ENCODE peak calls at places on chromosomes 2 and 18, in five cellular contexts. One of them, this sample, is unnamed.

GRCh38 chr18:38940863-38941531 is 1375.4 kb upstream of the CELF4 start:
- DNase-seq in heart left ventricle: no peak
- DNase-seq in esophagus squamous epithelium: no peak
- DNase-seq in IMR-90: peak; percentile 53
- DNase-seq in stomach: no peak
- DNase-seq in this sample: no peak

GRCh38 chr2:206361407-206362045 is 81.8 kb upstream of the ADAM23 start:
- DNase-seq in heart left ventricle: no peak
- DNase-seq in esophagus squamous epithelium: no peak
- DNase-seq in IMR-90: no peak
- DNase-seq in stomach: no peak
- DNase-seq in this sample: no peak

GRCh38 chr2:195595825-195596224 is 61.2 kb upstream of the SLC39A10 start:
- DNase-seq in heart left ventricle: no peak
- DNase-seq in esophagus squamous epithelium: no peak
- DNase-seq in IMR-90: no peak
- DNase-seq in stomach: no peak
- DNase-seq in this sample: no peak

GRCh38 chr2:36246320-36246990 is 109.1 kb upstream of the CRIM1 start:
- DNase-seq in heart left ventricle: no peak
- DNase-seq in esophagus squamous epithelium: no peak
- DNase-seq in IMR-90: no peak
- DNase-seq in stomach: no peak
- DNase-seq in this sample: no peak

GRCh38 chr18:10497350-10497749 is 28.5 kb upstream of the NAPG start:
- DNase-seq in heart left ventricle: no peak
- DNase-seq in esophagus squamous epithelium: no peak
- DNase-seq in IMR-90: no peak
- DNase-seq in stomach: no peak
- DNase-seq in this sample: no peak

GRCh38 chr18:10760986-10761385 is 235.2 kb downstream of the NAPG start:
- DNase-seq in heart left ventricle: no peak
- DNase-seq in esophagus squamous epithelium: no peak
- DNase-seq in IMR-90: no peak
- DNase-seq in stomach: no peak
- DNase-seq in this sample: no peak

GRCh38 chr18:58314284-58314683 is 270.3 kb downstream of the NEDD4L start:
- DNase-seq in heart left ventricle: peak; percentile 44
- DNase-seq in esophagus squamous epithelium: no peak
- DNase-seq in IMR-90: peak; percentile 95
- DNase-seq in stomach: peak; percentile 43
- DNase-seq in this sample: no peak

GRCh38 chr2:60313470-60314172 is 239.8 kb downstream of the BCL11A start:
- DNase-seq in heart left ventricle: no peak
- DNase-seq in esophagus squamous epithelium: no peak
- DNase-seq in IMR-90: no peak
- DNase-seq in stomach: no peak
- DNase-seq in this sample: no peak

GRCh38 chr2:33511141-33511540 is 34.7 kb downstream of the RASGRP3 start:
- DNase-seq in heart left ventricle: no peak
- DNase-seq in esophagus squamous epithelium: no peak
- DNase-seq in IMR-90: peak; percentile 88
- DNase-seq in stomach: no peak
- DNase-seq in this sample: no peak

GRCh38 chr18:53771664-53772063 is 452.8 kb downstream of the MBD2 start:
- DNase-seq in heart left ventricle: no peak
- DNase-seq in esophagus squamous epithelium: no peak
- DNase-seq in IMR-90: no peak
- DNase-seq in stomach: no peak
- DNase-seq in this sample: no peak

GRCh38 chr2:18483896-18484295 is 76.6 kb downstream of the RDH14 start:
- DNase-seq in heart left ventricle: no peak
- DNase-seq in esophagus squamous epithelium: no peak
- DNase-seq in IMR-90: peak; percentile 34
- DNase-seq in stomach: no peak
- DNase-seq in this sample: no peak

GRCh38 chr2:96797066-96797625 is 18.9 kb upstream of the CNNM3 start:
- DNase-seq in heart left ventricle: no peak
- DNase-seq in esophagus squamous epithelium: no peak
- DNase-seq in IMR-90: no peak
- DNase-seq in stomach: no peak
- DNase-seq in this sample: no peak

GRCh38 chr18:48031011-48031480 is 100.6 kb upstream of the SMAD2 start:
- DNase-seq in heart left ventricle: peak; percentile 60
- DNase-seq in esophagus squamous epithelium: no peak
- DNase-seq in IMR-90: peak; percentile 34
- DNase-seq in stomach: peak; percentile 67
- DNase-seq in this sample: no peak

GRCh38 chr2:238313991-238314350 is 6.3 kb upstream of the TRAF3IP1 start:
- DNase-seq in heart left ventricle: no peak
- DNase-seq in esophagus squamous epithelium: no peak
- DNase-seq in IMR-90: no peak
- DNase-seq in stomach: no peak
- DNase-seq in this sample: no peak

GRCh38 chr2:232776435-232776834 is at the start of gene KCNJ13:
- DNase-seq in heart left ventricle: no peak
- DNase-seq in esophagus squamous epithelium: no peak
- DNase-seq in IMR-90: peak; percentile 15
- DNase-seq in stomach: no peak
- DNase-seq in this sample: no peak

GRCh38 chr2:176338395-176338794 is 69.2 kb downstream of the MTX2 start:
- DNase-seq in heart left ventricle: no peak
- DNase-seq in esophagus squamous epithelium: no peak
- DNase-seq in IMR-90: no peak
- DNase-seq in stomach: no peak
- DNase-seq in this sample: no peak

GRCh38 chr2:38505779-38506178 is 96.9 kb downstream of the HNRNPLL start:
- DNase-seq in heart left ventricle: no peak
- DNase-seq in esophagus squamous epithelium: no peak
- DNase-seq in IMR-90: peak; percentile 87
- DNase-seq in stomach: no peak
- DNase-seq in this sample: no peak

GRCh38 chr2:24886114-24886501 is 33.9 kb downstream of the ADCY3 start:
- DNase-seq in heart left ventricle: no peak
- DNase-seq in esophagus squamous epithelium: no peak
- DNase-seq in IMR-90: no peak
- DNase-seq in stomach: no peak
- DNase-seq in this sample: no peak

GRCh38 chr2:142445023-142445422 is 314.2 kb upstream of the LRP1B start:
- DNase-seq in heart left ventricle: no peak
- DNase-seq in esophagus squamous epithelium: no peak
- DNase-seq in IMR-90: no peak
- DNase-seq in stomach: no peak
- DNase-seq in this sample: no peak

GRCh38 chr2:113169002-113169530 is 4.7 kb upstream of the PSD4 start:
- DNase-seq in heart left ventricle: no peak
- DNase-seq in esophagus squamous epithelium: no peak
- DNase-seq in IMR-90: no peak
- DNase-seq in stomach: no peak
- DNase-seq in this sample: no peak

DNA sequence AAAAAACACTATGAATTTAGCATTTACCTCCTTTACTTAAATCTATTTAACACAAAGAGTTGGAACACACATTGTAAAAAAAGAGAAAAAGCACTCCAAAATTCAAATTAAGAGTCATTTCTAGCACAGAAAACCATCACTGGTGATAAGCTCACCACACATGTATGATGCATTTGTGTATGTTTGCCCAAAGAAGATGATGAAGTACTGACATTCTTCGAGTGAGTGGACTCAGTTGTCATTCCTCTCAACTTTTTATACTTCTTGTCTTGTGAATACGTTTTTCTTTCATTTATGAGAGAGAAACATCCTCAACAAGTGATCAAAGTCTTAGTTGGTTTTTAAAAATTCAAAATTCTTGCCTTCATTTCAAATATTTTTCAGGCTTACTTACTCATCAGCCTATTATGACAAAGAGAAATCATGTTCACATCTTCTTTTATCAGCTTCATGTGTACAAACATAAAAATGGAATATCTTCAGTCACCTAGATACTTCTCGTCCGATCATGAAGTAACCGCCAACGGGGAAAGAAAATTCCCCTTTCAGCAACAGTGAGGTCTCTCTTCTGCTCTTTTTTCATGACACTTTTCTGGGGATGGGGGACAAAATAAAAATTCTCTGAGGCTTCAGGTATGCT is 1.5 kb downstream of the DSEL start:
- DNase-seq in heart left ventricle: no peak
- DNase-seq in esophagus squamous epithelium: no peak
- DNase-seq in IMR-90: peak; percentile 48
- DNase-seq in stomach: no peak
- DNase-seq in this sample: no peak
- H3K27ac ChIP-seq in heart left ventricle: no peak overlapping the region
- H3K27ac ChIP-seq in esophagus squamous epithelium: no peak overlapping the region
- H3K27ac ChIP-seq in IMR-90: peak overlapping the region; percentile 45
- H3K27ac ChIP-seq in stomach: no peak overlapping the region
- H3K27ac ChIP-seq in this sample: peak overlapping the region; percentile 93

DNA sequence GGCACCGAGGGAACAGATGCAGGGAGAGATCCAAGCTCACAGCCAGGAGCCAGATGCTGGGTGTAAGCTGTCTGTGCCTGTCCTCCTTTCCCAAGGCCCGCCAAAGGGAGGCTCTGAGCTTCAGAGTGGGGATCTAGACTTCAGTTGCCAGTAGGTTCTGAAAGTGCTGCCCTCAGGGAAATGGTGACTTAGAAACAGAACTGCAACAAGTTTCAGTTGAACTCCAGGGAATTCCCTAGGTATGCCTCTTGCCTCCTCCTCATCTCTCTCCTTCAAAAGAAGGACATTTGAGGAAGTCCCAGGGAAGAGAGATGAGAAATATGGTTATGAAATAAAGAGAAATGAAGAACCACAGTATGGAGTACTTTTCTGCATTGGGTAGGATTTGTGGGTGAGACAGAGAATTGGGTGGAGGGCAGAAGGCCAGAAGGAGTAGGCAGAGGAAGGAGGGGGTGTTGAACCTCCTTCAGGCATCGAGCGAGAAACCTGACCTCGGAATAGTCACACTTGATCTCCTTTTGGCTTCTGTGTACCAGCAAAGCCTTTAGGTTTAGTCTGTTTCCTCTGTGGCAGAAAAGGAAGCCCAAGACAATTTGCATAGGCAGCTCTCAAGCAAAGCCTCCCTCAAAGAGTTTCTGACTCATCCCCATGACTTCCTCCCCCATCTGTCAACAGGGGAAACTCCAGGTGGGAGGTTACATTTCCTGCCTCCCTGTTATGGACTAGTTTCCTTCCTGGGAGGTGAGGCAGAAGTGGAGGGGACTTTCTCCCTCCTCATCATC is 45.7 kb downstream of the QPCT start:
- DNase-seq in heart left ventricle: peak; percentile 30
- DNase-seq in esophagus squamous epithelium: no peak
- DNase-seq in IMR-90: peak; percentile 96
- DNase-seq in stomach: no peak
- DNase-seq in this sample: no peak
- TF ChIP-seq CTCF in heart left ventricle: no peak
- TF ChIP-seq CTCF in esophagus squamous epithelium: no peak
- TF ChIP-seq CTCF in IMR-90: no peak
- TF ChIP-seq CTCF in stomach: no peak
- TF ChIP-seq CTCF in this sample: no peak

GRCh38 chr2:106882658-106883057 is 3.3 kb downstream of the ST6GAL2 start:
- DNase-seq in heart left ventricle: no peak
- DNase-seq in esophagus squamous epithelium: no peak
- DNase-seq in IMR-90: no peak
- DNase-seq in stomach: no peak
- DNase-seq in this sample: no peak

GRCh38 chr2:106885981-106886915 is at the start of gene ST6GAL2:
- DNase-seq in heart left ventricle: no peak
- DNase-seq in esophagus squamous epithelium: no peak
- DNase-seq in IMR-90: no peak
- DNase-seq in stomach: no peak
- DNase-seq in this sample: peak; percentile 80

GRCh38 chr2:106890611-106891010 is 4.6 kb upstream of the ST6GAL2 start:
- DNase-seq in heart left ventricle: no peak
- DNase-seq in esophagus squamous epithelium: no peak
- DNase-seq in IMR-90: no peak
- DNase-seq in stomach: no peak
- DNase-seq in this sample: no peak

GRCh38 chr2:106886916-106887758 is 1.2 kb upstream of the ST6GAL2 start:
- DNase-seq in heart left ventricle: peak; percentile 19
- DNase-seq in esophagus squamous epithelium: no peak
- DNase-seq in IMR-90: no peak
- DNase-seq in stomach: peak; percentile 68
- DNase-seq in this sample: peak; percentile 78

DNA sequence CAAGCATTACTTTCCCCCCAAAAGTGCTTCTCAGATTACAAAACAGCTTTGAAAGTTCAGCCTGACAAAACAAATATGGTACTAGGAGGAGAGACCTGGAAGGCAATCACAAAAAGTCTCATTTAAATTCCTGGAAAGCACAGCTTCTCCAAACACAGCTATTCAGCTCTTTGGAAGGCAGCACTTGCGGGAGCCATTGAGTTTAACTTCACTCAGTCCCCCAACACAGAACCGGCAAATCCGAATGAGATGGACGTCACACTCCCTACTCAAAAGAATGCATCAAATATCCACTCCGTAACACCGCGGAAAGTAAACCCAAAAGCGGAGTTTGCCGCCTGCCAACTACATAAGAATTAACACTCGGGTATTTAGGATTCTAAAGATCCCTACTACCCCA is 641 bp downstream of the ST6GAL2 start:
- DNase-seq in heart left ventricle: no peak
- DNase-seq in esophagus squamous epithelium: no peak
- DNase-seq in IMR-90: no peak
- DNase-seq in stomach: no peak
- DNase-seq in this sample: no peak
- H3K4me3 ChIP-seq in heart left ventricle: peak overlapping the region; percentile 63
- H3K4me3 ChIP-seq in esophagus squamous epithelium: peak overlapping the region; percentile 66
- H3K4me3 ChIP-seq in IMR-90: no peak overlapping the region
- H3K4me3 ChIP-seq in stomach: peak overlapping the region; percentile 69
- H3K4me3 ChIP-seq in this sample: peak overlapping the region; percentile 95

GRCh38 chr2:121722479-121722878 is 14.2 kb downstream of the NIFK start:
- DNase-seq in heart left ventricle: no peak
- DNase-seq in esophagus squamous epithelium: no peak
- DNase-seq in IMR-90: peak; percentile 87
- DNase-seq in stomach: no peak
- DNase-seq in this sample: no peak

GRCh38 chr2:121723316-121723715 is 13.4 kb downstream of the NIFK start:
- DNase-seq in heart left ventricle: no peak
- DNase-seq in esophagus squamous epithelium: no peak
- DNase-seq in IMR-90: no peak
- DNase-seq in stomach: no peak
- DNase-seq in this sample: no peak

GRCh38 chr2:121717529-121717928 is 19.1 kb downstream of the NIFK start:
- DNase-seq in heart left ventricle: no peak
- DNase-seq in esophagus squamous epithelium: no peak
- DNase-seq in IMR-90: no peak
- DNase-seq in stomach: no peak
- DNase-seq in this sample: no peak

GRCh38 chr2:121727332-121727731 is 9.3 kb downstream of the NIFK start:
- DNase-seq in heart left ventricle: no peak
- DNase-seq in esophagus squamous epithelium: no peak
- DNase-seq in IMR-90: no peak
- DNase-seq in stomach: no peak
- DNase-seq in this sample: no peak

DNA sequence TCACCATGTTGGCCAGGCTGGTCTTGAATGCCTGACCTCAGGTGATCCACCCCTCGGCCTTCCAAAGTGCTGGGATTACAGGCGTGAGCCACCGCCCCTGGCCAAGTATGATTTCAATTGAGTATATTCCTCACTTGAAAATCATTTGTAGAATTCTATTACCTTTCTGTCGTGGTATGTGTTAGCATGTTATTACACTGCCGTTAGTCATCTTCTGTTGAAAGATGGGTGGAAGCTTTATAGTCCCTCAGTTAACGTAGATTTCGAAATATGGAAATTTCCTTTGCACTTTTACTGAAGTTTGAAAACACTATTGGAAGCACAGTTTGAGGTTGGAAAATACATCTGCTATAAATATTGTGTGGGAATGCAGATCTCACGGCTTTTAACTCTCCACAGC is 14.7 kb downstream of the NIFK start:
- DNase-seq in heart left ventricle: no peak
- DNase-seq in esophagus squamous epithelium: no peak
- DNase-seq in IMR-90: peak; percentile 92
- DNase-seq in stomach: no peak
- DNase-seq in this sample: no peak
- H3K27ac ChIP-seq in heart left ventricle: no peak overlapping the region
- H3K27ac ChIP-seq in esophagus squamous epithelium: no peak overlapping the region
- H3K27ac ChIP-seq in IMR-90: peak overlapping the region; percentile 20
- H3K27ac ChIP-seq in stomach: no peak overlapping the region
- H3K27ac ChIP-seq in this sample: no peak overlapping the region